ENCODE peak calls at places on chromosomes 6 and 20, in six cellular contexts. G, Y, F, K, O and R are unnamed samples.

GRCh38 chr20:47907031-47907670 is 121.9 kb upstream of the SULF2 start:
- DNase-seq in Y (no peak), F (no peak), K (no peak), O (no peak), G (no peak), R (no peak)

GRCh38 chr20:49146442-49146841 is 41.7 kb downstream of the STAU1 start:
- DNase-seq in K (no peak), O (no peak), G (no peak), F (no peak), Y (no peak), R (no peak)

GRCh38 chr20:572752-573151 is 29.2 kb upstream of the CSNK2A1 start:
- DNase-seq in F (no peak), O (no peak), K (no peak), Y (no peak), G (no peak), R (no peak)

GRCh38 chr6:151063339-151063738 is 176.4 kb upstream of the AKAP12 start:
- DNase-seq in F (no peak), K (no peak), O (no peak), G (no peak), Y (peak), R (no peak)

GRCh38 chr6:139547082-139547776 is 172.8 kb upstream of the CITED2 start:
- DNase-seq in K (peak), O (no peak), F (no peak), Y (no peak), G (no peak), R (no peak)

GRCh38 chr6:149887343-149887742 is 10.6 kb downstream of the RAET1E start:
- DNase-seq in O (no peak), F (no peak), G (no peak), K (no peak), Y (no peak), R (no peak)

GRCh38 chr6:71349395-71349794 is 60.8 kb downstream of the OGFRL1 start:
- DNase-seq in G (peak), Y (no peak), K (no peak), O (no peak), F (no peak), R (no peak)

GRCh38 chr20:4101271-4101670 is 85.9 kb upstream of the RNF24 start:
- DNase-seq in O (no peak), Y (no peak), G (no peak), K (no peak), F (no peak), R (no peak)

GRCh38 chr6:151690303-151690702 is 117.2 kb upstream of the ESR1 start:
- DNase-seq in F (no peak), G (no peak), O (no peak), Y (no peak), K (no peak), R (no peak)

GRCh38 chr6:161150566-161150965 is 123.3 kb downstream of the AGPAT4 start:
- DNase-seq in O (no peak), G (no peak), K (no peak), F (no peak), Y (no peak), R (no peak)

GRCh38 chr6:43861212-43861918 is 91.4 kb downstream of the VEGFA start:
- DNase-seq in K (no peak), F (no peak), Y (no peak), O (no peak), G (no peak), R (no peak)

GRCh38 chr6:145968051-145968450 is 3.9 kb upstream of the SHPRH start:
- DNase-seq in G (no peak), O (no peak), K (no peak), F (no peak), Y (no peak), R (no peak)

GRCh38 chr6:36371231-36371630 is 16.2 kb downstream of the ETV7 start:
- DNase-seq in F (no peak), K (no peak), O (no peak), Y (no peak), G (no peak), R (no peak)

GRCh38 chr6:30074331-30075093 is 1.1 kb downstream of the RNF39 start:
- DNase-seq in F (no peak), K (peak), Y (no peak), G (no peak), O (no peak), R (no peak)

GRCh38 chr20:43925786-43926185 is 11.1 kb downstream of the TOX2 start:
- DNase-seq in F (peak), G (peak), O (no peak), K (no peak), Y (no peak), R (no peak)

GRCh38 chr6:108119212-108120141 is 44.9 kb upstream of the OSTM1 start:
- DNase-seq in K (no peak), O (no peak), Y (no peak), G (no peak), F (no peak), R (no peak)

GRCh38 chr20:47701612-47702011 is 83.7 kb downstream of the SULF2 start:
- DNase-seq in O (no peak), G (no peak), K (no peak), F (no peak), Y (peak), R (no peak)

GRCh38 chr6:79188101-79188500 is 46.4 kb downstream of the HMGN3 start:
- DNase-seq in G (no peak), K (no peak), F (no peak), O (no peak), Y (no peak), R (no peak)

GRCh38 chr6:56692586-56693245 is 50.0 kb upstream of the DST start:
- DNase-seq in F (no peak), G (no peak), Y (peak), O (no peak), K (no peak), R (no peak)